ENCODE peak calls at places on chromosomes 4 and X, in eight cellular contexts. F is occipital lobe; S is posterior vena cava; V is activated CD4-positive, CD25-positive, alpha-beta regulatory T cell treated with anti-CD3 and anti-CD28 coated beads, Interleukin-2, amount 50 U/mL, for 72 hours; W is naive thymus-derived CD8-positive, alpha-beta T cell; R is stimulated activated CD8-positive, alpha-beta memory T cell treated with anti-CD3 and anti-CD28 coated beads, Interleukin-4, amount 100 ng/mL, for 1 hour; I is HS-5; T is iris pigment epithelial cell. E is an unnamed sample.

GRCh38 chr4:101037249-101037648 is 310.1 kb downstream of the PPP3CA start:
- DNase-seq in V (no peak), I (no peak), F (no peak), S (no peak), T (no peak), W (no peak), R (no peak), E (no peak)

GRCh38 chr4:187929024-187929423 is 66.5 kb upstream of the ZFP42 start:
- DNase-seq in R (no peak), I (no peak), W (no peak), T (no peak), V (no peak), F (no peak), S (no peak), E (no peak)

GRCh38 chr4:15331930-15332329 is 95.9 kb upstream of the C1QTNF7 start:
- DNase-seq in F (no peak), I (no peak), V (no peak), W (no peak), S (no peak), T (no peak), R (no peak), E (no peak)

GRCh38 chr4:65917486-65917885 is 247.2 kb upstream of the EPHA5 start:
- DNase-seq in S (no peak), R (no peak), V (no peak), T (peak; percentile 46), I (peak; percentile 32), W (no peak), F (no peak), E (no peak)

GRCh38 chr4:65023877-65024670 is 614.8 kb upstream of the TECRL start:
- DNase-seq in V (no peak), I (no peak), R (no peak), W (no peak), T (no peak), S (no peak), F (no peak), E (no peak)

GRCh38 chr4:96164814-96165351 is 325.0 kb downstream of the PDHA2 start:
- DNase-seq in W (no peak), S (no peak), V (no peak), I (peak; percentile 68), T (peak; percentile 91), R (no peak), F (no peak), E (no peak)

GRCh38 chr4:48570646-48571220 is 80.7 kb downstream of the ZAR1 start:
- DNase-seq in V (no peak), R (no peak), I (peak; percentile 54), S (no peak), T (peak; percentile 74), F (no peak), W (no peak), E (no peak)

GRCh38 chr4:5278213-5278612 is 226.9 kb downstream of the STK32B start:
- DNase-seq in W (no peak), V (no peak), I (no peak), R (no peak), T (no peak), F (no peak), S (no peak), E (no peak)

GRCh38 chr4:25568788-25569231 is 86.8 kb upstream of the SLC34A2 start:
- DNase-seq in V (no peak), F (no peak), T (no peak), S (peak; percentile 15), I (no peak), R (no peak), W (no peak), E (no peak)

GRCh38 chr4:159401791-159402380 is 299.0 kb downstream of the RAPGEF2 start:
- DNase-seq in S (no peak), T (peak; percentile 97), V (no peak), R (no peak), F (no peak), I (peak; percentile 85), W (no peak), E (no peak)

GRCh38 chrX:133859336-133859735 is 126.1 kb downstream of the GPC3 start:
- DNase-seq in R (no peak), V (no peak), S (no peak), T (no peak), W (no peak), F (no peak), I (no peak), E (no peak)

E was measured in sciatic nerve.